ENCODE peak calls at places on chromosomes 13 and 19, in seven cellular contexts. S is GDM1; O is CD4-positive, alpha-beta T cell; R is HepG2; H is EL; Q is ELF-1; K is AG04450. W is an unnamed sample.

GRCh38 chr19:34402074-34402600 is 2.1 kb upstream of the PDCD2L start:
- DNase-seq in S (no peak), O (no peak), R (peak; percentile 60), H (no peak), Q (no peak), K (no peak), W (no peak)

GRCh38 chr19:43711751-43712355 is 4.0 kb upstream of the IRGC start:
- DNase-seq in S (no peak), O (no peak), R (no peak), H (peak; percentile 23), Q (no peak), K (no peak), W (peak; percentile 45)

GRCh38 chr13:32316030-32316344 is 679 bp downstream of the BRCA2 start:
- DNase-seq in S (no peak), O (no peak), R (no peak), H (no peak), Q (no peak), K (no peak), W (no peak)

GRCh38 chr13:102089177-102089576 is 312.7 kb downstream of the FGF14 start:
- DNase-seq in S (no peak), O (no peak), R (no peak), H (no peak), Q (no peak), K (no peak), W (peak; percentile 16)

GRCh38 chr19:10891360-10892108 is 20.2 kb downstream of the CARM1 start:
- DNase-seq in S (no peak), O (no peak), R (no peak), H (no peak), Q (no peak), K (no peak), W (peak; percentile 65)

GRCh38 chr19:54523403-54523802 is 20.8 kb downstream of the LAIR2 start:
- DNase-seq in S (peak; percentile 10), O (no peak), R (no peak), H (peak; percentile 71), Q (no peak), K (no peak), W (no peak)

GRCh38 chr13:49400755-49401659 is 42.9 kb downstream of the CAB39L start:
- DNase-seq in S (no peak), O (no peak), R (no peak), H (peak; percentile 46), Q (peak; percentile 74), K (peak; percentile 41), W (peak; percentile 38)

GRCh38 chr19:49430678-49431329 is 5.6 kb downstream of the GFY start:
- DNase-seq in S (peak; percentile 30), O (no peak), R (no peak), H (no peak), Q (no peak), K (no peak), W (peak; percentile 22)

GRCh38 chr19:2333027-2333806 is 4.7 kb downstream of the SPPL2B start:
- DNase-seq in S (no peak), O (no peak), R (no peak), H (no peak), Q (no peak), K (no peak), W (peak; percentile 13)

GRCh38 chr13:113064534-113065405 is 40.8 kb upstream of the F7 start:
- DNase-seq in S (no peak), O (no peak), R (no peak), H (peak; percentile 53), Q (peak; percentile 69), K (no peak), W (peak; percentile 46)

W was measured in kidney tubule cell.